ENCODE peak calls at places on chromosomes 12 and 14, in ten cellular contexts. Y is AG04450, M is astrocyte of the spinal cord, P is PC-9, Z is GM12864, D is endodermal cell, I is stomach, W is IMR-90, V is BJ, R is cardiac fibroblast. G is an unnamed sample.

GRCh38 chr14:56207626-56208297 is 89.6 kb downstream of the PELI2 start:
- DNase-seq in V (no peak), D (no peak), Y (no peak), I (no peak), R (no peak), M (no peak), Z (no peak), P (no peak), W (peak), G (peak)

GRCh38 chr14:61171687-61172086 is 109.5 kb downstream of the TMEM30B start:
- DNase-seq in V (no peak), W (no peak), R (no peak), Z (no peak), D (no peak), P (no peak), I (no peak), M (no peak), Y (no peak), G (no peak)

GRCh38 chr14:105168979-105169507 is 467 bp upstream of the JAG2 start:
- DNase-seq in W (no peak), Z (no peak), R (no peak), V (no peak), Y (no peak), I (no peak), M (no peak), D (peak), P (no peak), G (peak)

GRCh38 chr12:23722655-23723054 is 226.8 kb downstream of the SOX5 start:
- DNase-seq in W (no peak), R (no peak), Z (no peak), D (no peak), M (no peak), Y (no peak), V (no peak), I (no peak), P (no peak), G (no peak)

GRCh38 chr14:64641760-64642159 is 62.5 kb upstream of the PLEKHG3 start:
- DNase-seq in R (no peak), M (no peak), V (no peak), D (no peak), W (no peak), Z (no peak), I (no peak), P (no peak), Y (no peak), G (no peak)

GRCh38 chr12:48446372-48446771 is 26.0 kb upstream of the ANP32D start:
- DNase-seq in R (no peak), Y (no peak), D (peak), V (no peak), P (no peak), I (no peak), W (no peak), M (no peak), Z (no peak), G (peak)

GRCh38 chr14:32623300-32624093 is 294.4 kb downstream of the AKAP6 start:
- DNase-seq in D (no peak), Y (no peak), Z (no peak), P (no peak), M (no peak), V (no peak), R (peak), W (peak), I (no peak), G (peak)

GRCh38 chr12:47742253-47742825 is 16.3 kb downstream of the RAPGEF3 start:
- DNase-seq in P (no peak), Z (no peak), I (peak), V (no peak), W (no peak), R (peak), D (peak), M (peak), Y (no peak), G (peak)

GRCh38 chr14:65230287-65230728 is 128.0 kb upstream of the MAX start:
- DNase-seq in P (peak), W (no peak), Z (no peak), D (no peak), V (no peak), R (peak), M (no peak), Y (no peak), I (peak), G (no peak)

GRCh38 chr14:80213602-80214001 is 2.3 kb upstream of the DIO2 start:
- DNase-seq in Y (no peak), R (peak), I (peak), W (peak), Z (peak), D (peak), V (no peak), M (peak), P (no peak), G (peak)

GRCh38 chr12:115963030-115963480 is 314.4 kb downstream of the MED13L start:
- DNase-seq in Y (no peak), R (peak), V (peak), M (peak), D (no peak), W (peak), P (no peak), I (no peak), Z (no peak), G (peak)

GRCh38 chr14:100145682-100146464 is 13.6 kb downstream of the DEGS2 start:
- DNase-seq in Y (no peak), M (no peak), R (no peak), V (no peak), I (no peak), D (no peak), Z (no peak), W (no peak), P (no peak), G (no peak)

GRCh38 chr14:100524233-100524932 is 62.8 kb downstream of the BEGAIN start:
- DNase-seq in D (no peak), W (no peak), M (no peak), Y (no peak), Z (no peak), P (no peak), I (peak), V (no peak), R (no peak), G (no peak)

GRCh38 chr12:508795-509194 is 49.1 kb downstream of the B4GALNT3 start:
- DNase-seq in I (peak), P (peak), Y (no peak), R (no peak), W (no peak), Z (no peak), D (peak), V (no peak), M (no peak), G (peak)

GRCh38 chr14:68379510-68380303 is 413.2 kb downstream of the ZFP36L1 start:
- DNase-seq in R (no peak), Y (no peak), V (no peak), I (no peak), P (no peak), Z (no peak), W (no peak), D (no peak), M (no peak), G (no peak)

GRCh38 chr12:27911397-27911796 is 61.1 kb downstream of the PTHLH start:
- DNase-seq in M (no peak), V (no peak), I (no peak), P (no peak), Y (no peak), R (no peak), Z (no peak), D (no peak), W (no peak), G (no peak)

GRCh38 chr12:132429122-132429931 is 60.6 kb upstream of the FBRSL1 start:
- DNase-seq in W (no peak), Z (no peak), R (peak), Y (no peak), I (peak), M (no peak), V (no peak), P (no peak), D (peak), G (no peak)

GRCh38 chr12:47744005-47744651 is 14.6 kb downstream of the RAPGEF3 start:
- DNase-seq in Z (no peak), I (peak), M (no peak), W (no peak), R (no peak), D (peak), V (no peak), Y (no peak), P (peak), G (peak)

GRCh38 chr14:23009483-23009938 is 432 bp downstream of the C14orf93 start:
- DNase-seq in D (no peak), Z (no peak), W (no peak), V (no peak), R (no peak), M (no peak), Y (no peak), P (no peak), I (no peak), G (no peak)

GRCh38 chr14:68580096-68580640 is 212.7 kb downstream of the ZFP36L1 start:
- DNase-seq in Y (no peak), I (no peak), R (no peak), P (no peak), D (no peak), M (no peak), W (no peak), V (no peak), Z (no peak), G (no peak)

GRCh38 chr12:45509187-45509586 is 220.3 kb upstream of the ARID2 start:
- DNase-seq in Z (peak), D (no peak), V (no peak), W (no peak), P (no peak), I (no peak), M (no peak), Y (no peak), R (no peak), G (peak)

GRCh38 chr12:106957617-106958016 is 1.9 kb downstream of the TMEM263 start:
- DNase-seq in Y (no peak), Z (no peak), I (no peak), R (no peak), W (no peak), P (no peak), D (no peak), M (peak), V (no peak), G (no peak)
- H3K4me3 ChIP-seq in Y (peak), Z (peak), I (peak), R (peak), W (peak), P (peak), D (peak), M (peak), V (peak), G (peak)

GRCh38 chr14:90816686-90817436 is 631 bp upstream of the TTC7B start:
- DNase-seq in D (no peak), Y (no peak), R (no peak), V (no peak), M (no peak), W (no peak), P (no peak), Z (no peak), I (no peak), G (no peak)
- TF ChIP-seq CTCF in D (no peak), Y (no peak), R (no peak), V (no peak), M (no peak), W (no peak), P (no peak), Z (no peak), I (peak), G (no peak)

DNA sequence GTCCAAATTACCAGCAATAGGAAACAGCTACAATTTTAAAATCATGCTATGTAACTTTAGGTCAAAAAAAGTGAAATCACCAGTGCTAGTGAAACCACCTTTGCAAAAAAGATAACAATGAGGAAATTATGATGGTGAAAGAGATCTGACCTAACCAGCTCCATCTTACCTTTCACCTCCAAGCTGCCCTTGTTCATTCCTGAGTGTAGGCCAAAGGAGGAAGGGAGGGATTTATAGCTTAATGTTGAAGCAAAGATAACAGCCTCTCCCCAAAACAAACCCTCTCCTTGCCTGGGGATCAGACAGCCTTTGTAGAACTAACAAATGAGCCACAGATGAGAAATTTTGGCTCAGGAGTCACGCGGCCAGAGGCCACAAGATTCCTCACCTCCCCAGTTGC is 83.1 kb upstream of the EIF5 start:
- DNase-seq in P (peak), M (no peak), Z (no peak), R (no peak), V (no peak), I (no peak), W (no peak), D (no peak), Y (no peak), G (no peak)
- H3K4me3 ChIP-seq in P (peak), M (no peak), Z (no peak), R (no peak), V (no peak), I (no peak), W (no peak), D (no peak), Y (no peak), G (no peak)

GRCh38 chr12:127500513-127500912 is 766.5 kb upstream of the TMEM132C start:
- DNase-seq in Z (no peak), W (no peak), M (no peak), I (no peak), D (no peak), V (no peak), P (no peak), R (no peak), Y (no peak), G (no peak)

GRCh38 chr12:127494961-127495915 is 771.7 kb upstream of the TMEM132C start:
- DNase-seq in Y (no peak), V (no peak), I (no peak), W (no peak), Z (no peak), R (no peak), P (no peak), M (no peak), D (no peak), G (no peak)

GRCh38 chr12:127501916-127502315 is 765.1 kb upstream of the TMEM132C start:
- DNase-seq in M (no peak), D (peak), V (no peak), Z (no peak), Y (no peak), R (no peak), W (no peak), I (no peak), P (no peak), G (no peak)

DNA sequence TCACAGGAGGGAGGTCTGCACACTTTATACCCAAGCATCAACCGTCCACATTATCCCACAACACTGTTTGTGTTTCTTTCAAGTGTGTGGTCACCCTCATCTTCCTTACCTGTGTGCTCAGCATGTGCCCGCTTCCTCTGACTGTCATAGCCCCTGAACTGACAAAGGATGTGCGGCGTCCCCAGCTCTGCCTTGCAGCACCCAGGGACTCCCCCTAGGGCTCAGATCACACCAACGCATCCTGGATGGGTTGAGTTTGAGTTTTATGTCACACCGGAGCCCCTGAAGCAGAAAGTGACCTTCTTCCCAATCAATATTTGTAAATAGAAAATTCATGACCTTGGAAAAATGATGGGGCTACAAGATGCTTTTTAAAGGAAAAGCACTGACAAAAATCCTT is 770.7 kb upstream of the TMEM132C start:
- DNase-seq in M (no peak), V (no peak), Z (no peak), D (peak), R (no peak), Y (no peak), W (no peak), I (no peak), P (no peak), G (no peak)
- TF ChIP-seq CTCF in M (peak), V (no peak), Z (no peak), D (peak), R (no peak), Y (peak), W (no peak), I (no peak), P (no peak), G (no peak)

DNA sequence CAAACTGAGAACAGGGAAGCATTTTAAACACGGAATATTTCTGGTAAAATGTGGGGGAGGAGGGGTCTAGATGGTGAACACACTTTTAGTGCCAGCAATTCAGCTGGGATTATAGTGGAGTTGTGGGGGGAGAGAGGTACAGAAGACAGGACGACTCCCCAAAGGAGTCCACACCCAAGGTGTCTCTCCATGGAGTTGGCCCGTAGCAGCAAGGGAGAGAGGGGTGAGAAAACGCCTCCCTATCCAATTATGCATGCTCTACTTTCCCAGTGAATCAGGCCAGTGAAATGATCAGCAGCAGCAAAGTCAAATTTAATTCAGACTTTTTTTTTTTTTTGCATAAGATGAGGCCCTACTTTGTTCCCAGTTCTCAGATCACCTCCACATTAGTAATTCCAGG is 38.6 kb downstream of the BTG1 start:
- DNase-seq in Y (no peak), Z (no peak), W (no peak), V (no peak), D (peak), M (no peak), R (no peak), I (no peak), P (no peak), G (peak)
- H3K4me3 ChIP-seq in Y (no peak), Z (no peak), W (no peak), V (no peak), D (no peak), M (no peak), R (no peak), I (no peak), P (no peak), G (no peak)

GRCh38 chr12:16171348-16171747 is 106.1 kb downstream of the SLC15A5 start:
- DNase-seq in P (no peak), R (no peak), M (no peak), V (no peak), Y (no peak), W (no peak), Z (no peak), I (no peak), D (no peak), G (no peak)

GRCh38 chr12:16166563-16167470 is 110.7 kb downstream of the SLC15A5 start:
- DNase-seq in V (no peak), M (no peak), R (no peak), Y (no peak), W (no peak), I (no peak), D (no peak), P (no peak), Z (no peak), G (no peak)

GRCh38 chr12:16163891-16164290 is 113.6 kb downstream of the SLC15A5 start:
- DNase-seq in M (no peak), Z (no peak), Y (no peak), D (no peak), I (no peak), W (no peak), V (no peak), R (no peak), P (no peak), G (no peak)

GRCh38 chr12:16168078-16168477 is 109.4 kb downstream of the SLC15A5 start:
- DNase-seq in R (no peak), M (no peak), P (no peak), Z (no peak), D (no peak), V (no peak), I (no peak), W (no peak), Y (no peak), G (peak)

DNA sequence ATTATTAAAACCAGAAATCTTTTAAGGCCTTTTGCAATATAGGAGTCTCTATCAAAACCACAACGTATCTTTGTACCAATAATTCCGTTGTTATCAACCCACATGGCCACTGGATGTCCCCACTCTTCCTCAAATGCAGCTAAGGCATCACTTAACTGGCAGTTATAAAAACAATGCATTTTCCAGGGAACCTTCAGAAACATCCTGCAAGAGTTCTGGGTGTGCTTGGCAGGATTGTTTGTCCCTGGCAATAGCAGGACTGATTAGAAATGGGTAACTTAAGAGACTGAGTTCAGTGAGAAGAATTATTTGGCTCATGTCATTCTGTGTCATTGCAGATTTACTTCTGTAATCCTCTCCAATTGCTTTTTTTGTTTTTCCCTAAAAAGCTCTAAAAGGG is 112.0 kb downstream of the SLC15A5 start:
- DNase-seq in D (peak), Z (no peak), R (peak), V (no peak), I (peak), Y (peak), M (peak), W (peak), P (no peak), G (peak)
- TF ChIP-seq CTCF in D (peak), Z (peak), R (peak), V (peak), I (no peak), Y (peak), M (peak), W (peak), P (peak), G (peak)

G was measured in epithelial cell of esophagus.